ENCODE peak calls at places on chromosomes 16 and 17, in four cellular contexts. G, I, O and B are unnamed samples.

GRCh38 chr16:3182608-3183444 is 5.2 kb upstream of the OR1F1 start:
- DNase-seq in I (peak), O (peak), G (no peak), B (peak)

GRCh38 chr16:84928679-84929420 is 82.5 kb downstream of the ZDHHC7 start:
- DNase-seq in I (no peak), O (no peak), G (no peak), B (peak)

GRCh38 chr16:4358831-4359561 is 7.9 kb upstream of the PAM16 start:
- DNase-seq in O (peak), I (no peak), G (no peak), B (no peak)

GRCh38 chr17:78611636-78612035 is 34.4 kb upstream of the DNAH17 start:
- DNase-seq in G (no peak), I (no peak), O (no peak), B (peak)

GRCh38 chr17:36085710-36086268 is 4.2 kb downstream of the CCL3 start:
- DNase-seq in O (no peak), G (no peak), I (peak), B (peak)

GRCh38 chr17:19330271-19330670 is 32.3 kb downstream of the B9D1 start:
- DNase-seq in O (no peak), I (no peak), G (no peak), B (no peak)

GRCh38 chr16:4805231-4805630 is 2.8 kb upstream of the ROGDI start:
- DNase-seq in I (no peak), O (no peak), G (no peak), B (no peak)

GRCh38 chr16:57178793-57179212 is 7.0 kb downstream of the PSME3IP1 start:
- DNase-seq in G (no peak), I (peak), O (peak), B (no peak)

GRCh38 chr17:50358177-50358576 is 12.3 kb downstream of the XYLT2 start:
- DNase-seq in O (no peak), G (no peak), I (no peak), B (no peak)

GRCh38 chr17:17499402-17500145 is 3.4 kb upstream of the RASD1 start:
- DNase-seq in O (no peak), I (no peak), G (no peak), B (no peak)

GRCh38 chr16:85313541-85314208 is 201.4 kb upstream of the CIBAR2 start:
- DNase-seq in G (no peak), I (peak), O (no peak), B (peak)

GRCh38 chr17:2634361-2634960 is 41.0 kb downstream of the PAFAH1B1 start:
- DNase-seq in G (no peak), I (peak), O (peak), B (peak)

GRCh38 chr16:71499775-71500364 is 10.7 kb upstream of the ZNF19 start:
- DNase-seq in O (peak), I (peak), G (peak), B (peak)

GRCh38 chr16:83682126-83682857 is 125.5 kb upstream of the HSBP1 start:
- DNase-seq in O (no peak), I (no peak), G (no peak), B (peak)

GRCh38 chr17:71024172-71024571 is 854.8 kb downstream of the KCNJ2 start:
- DNase-seq in G (no peak), I (no peak), O (no peak), B (no peak)

GRCh38 chr16:88039591-88039990 is 88.4 kb downstream of the BANP start:
- DNase-seq in G (no peak), O (no peak), I (no peak), B (no peak)

GRCh38 chr17:79627184-79627765 is 16.4 kb upstream of the RBFOX3 start:
- DNase-seq in G (no peak), O (no peak), I (no peak), B (no peak)

GRCh38 chr16:71681360-71681759 is 43.1 kb downstream of the PHLPP2 start:
- DNase-seq in G (no peak), O (no peak), I (no peak), B (no peak)

GRCh38 chr16:14301150-14302030 is 230.3 kb downstream of the MRTFB start:
- DNase-seq in I (peak), O (peak), G (no peak), B (peak)

GRCh38 chr16:23949630-23950290 is 114.0 kb downstream of the PRKCB start:
- DNase-seq in G (no peak), I (no peak), O (no peak), B (no peak)

GRCh38 chr16:3026609-3027487 is 3.0 kb downstream of the THOC6 start:
- DNase-seq in G (no peak), O (no peak), I (no peak), B (no peak)

GRCh38 chr17:68973098-68973929 is 18.1 kb upstream of the ABCA8 start:
- DNase-seq in I (no peak), G (no peak), O (no peak), B (no peak)

GRCh38 chr17:82601447-82602000 is 46.7 kb downstream of the WDR45B start:
- DNase-seq in G (no peak), O (no peak), I (no peak), B (no peak)

GRCh38 chr17:48107137-48108055 is at the start of gene SNX11:
- DNase-seq in G (peak), I (peak), O (peak), B (peak)
- TF ChIP-seq CTCF in G (no peak), I (peak), O (no peak), B (no peak)

GRCh38 chr16:17251496-17251895 is 219.3 kb downstream of the XYLT1 start:
- DNase-seq in I (no peak), O (peak), G (no peak), B (no peak)

GRCh38 chr16:17246577-17246885 is 224.2 kb downstream of the XYLT1 start:
- DNase-seq in G (no peak), I (no peak), O (no peak), B (no peak)

GRCh38 chr16:17257426-17257825 is 213.3 kb downstream of the XYLT1 start:
- DNase-seq in G (no peak), I (no peak), O (no peak), B (no peak)

GRCh38 chr16:17246974-17247718 is 223.6 kb downstream of the XYLT1 start:
- DNase-seq in I (no peak), G (no peak), O (no peak), B (no peak)

DNA sequence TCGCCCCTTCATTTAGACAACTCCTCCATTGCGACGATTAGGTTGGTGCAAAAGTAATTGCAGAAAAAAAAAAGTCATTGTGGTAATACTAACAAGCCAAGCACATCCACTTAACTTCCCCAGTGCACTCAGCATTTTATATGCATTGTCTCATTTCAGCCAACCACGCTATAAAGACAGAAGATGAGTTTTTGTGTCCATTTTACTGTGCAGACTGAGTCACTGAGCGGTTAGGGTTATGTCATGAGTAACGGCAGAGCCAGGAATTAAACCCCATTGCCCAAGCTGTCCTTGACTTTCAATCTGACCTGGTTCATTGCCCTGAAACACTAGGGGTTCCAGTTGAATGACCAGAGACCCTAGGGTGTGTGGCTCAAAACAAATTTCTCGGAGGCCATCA is 218.7 kb downstream of the XYLT1 start:
- DNase-seq in G (no peak), O (no peak), I (no peak), B (peak)
- H3K4me3 ChIP-seq in G (no peak), O (no peak), I (no peak), B (no peak)

GRCh38 chr16:25109643-25110042 is 1.9 kb upstream of the LCMT1 start:
- DNase-seq in G (peak), O (no peak), I (peak), B (peak)

GRCh38 chr16:25108054-25108453 is 3.5 kb upstream of the LCMT1 start:
- DNase-seq in O (peak), G (no peak), I (no peak), B (no peak)

GRCh38 chr16:25107466-25107792 is 4.1 kb upstream of the LCMT1 start:
- DNase-seq in I (no peak), G (no peak), O (no peak), B (no peak)

GRCh38 chr16:25110392-25110947 is 1.1 kb upstream of the LCMT1 start:
- DNase-seq in G (no peak), I (no peak), O (no peak), B (no peak)

DNA sequence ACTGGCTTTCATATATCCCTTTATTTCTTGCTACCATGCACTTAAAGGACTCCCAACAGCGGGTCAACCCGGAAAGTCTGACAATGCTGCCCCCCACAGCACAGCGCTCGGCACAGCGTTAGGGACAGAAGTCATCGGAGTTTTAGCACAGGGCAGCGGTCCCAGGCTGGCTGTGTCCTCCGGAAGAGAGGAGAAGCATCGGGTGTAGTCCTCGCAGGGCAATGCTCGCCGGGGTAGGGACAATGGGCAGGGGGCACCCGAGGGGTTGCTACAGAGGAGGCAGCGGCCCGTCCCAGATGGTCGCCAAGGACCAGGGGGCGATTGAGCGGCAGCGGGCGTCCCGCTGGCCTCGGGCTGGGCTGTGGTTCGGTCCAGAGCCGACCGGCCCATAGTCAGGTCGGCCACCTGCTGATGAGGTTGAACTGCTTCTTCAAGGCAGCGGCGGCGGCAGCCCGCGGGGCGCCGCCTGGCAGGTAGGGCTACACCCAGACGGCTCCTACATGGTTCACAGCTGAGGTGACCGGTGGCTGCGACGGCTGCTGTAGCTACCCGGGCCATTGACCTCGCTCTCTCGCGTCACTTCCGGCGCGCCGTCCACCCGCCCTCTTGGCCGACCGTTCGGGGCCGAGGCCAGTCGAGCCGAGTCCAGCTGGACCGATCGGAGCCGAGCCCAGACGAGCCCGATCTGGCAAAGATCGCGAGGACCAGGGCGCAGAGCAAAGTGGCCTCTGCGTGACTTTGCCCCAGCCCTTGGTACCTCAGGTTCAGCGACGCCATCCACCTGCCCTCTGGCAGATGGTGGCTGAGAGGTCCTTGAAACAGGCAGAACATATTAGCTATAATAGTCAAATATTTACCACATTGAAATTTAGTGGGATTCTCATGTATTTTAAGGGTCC is 4.7 kb upstream of the LCMT1 start:
- DNase-seq in G (peak), I (peak), O (peak), B (peak)
- TF ChIP-seq CTCF in G (no peak), I (peak), O (peak), B (peak)

DNA sequence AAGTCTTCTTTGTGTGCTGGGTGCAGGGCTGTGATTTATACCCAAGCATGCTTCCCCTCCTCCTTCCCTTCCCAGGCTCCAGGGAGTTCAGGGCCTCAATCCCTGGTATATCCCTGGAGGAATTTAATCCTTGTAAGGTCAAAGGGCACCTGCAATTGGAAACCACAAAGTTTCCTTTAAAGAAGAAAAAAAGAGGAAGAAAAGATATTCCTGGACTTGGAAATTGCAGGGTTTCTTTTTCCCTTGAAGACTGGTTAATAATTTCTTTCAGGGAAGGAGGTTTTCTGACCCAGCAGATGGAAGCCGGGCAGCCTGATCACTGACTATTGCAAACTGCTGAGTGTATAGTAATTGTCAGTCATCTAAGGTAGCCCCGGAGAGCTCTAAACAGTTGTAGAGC is 182.3 kb downstream of the AATF start:
- DNase-seq in O (peak), G (peak), I (no peak), B (no peak)
- H3K4me3 ChIP-seq in O (no peak), G (no peak), I (no peak), B (no peak)

GRCh38 chr16:495127-495748 is 32.3 kb upstream of the CAPN15 start:
- DNase-seq in G (no peak), I (peak), O (peak), B (peak)
- TF ChIP-seq CTCF in G (peak), I (peak), O (peak), B (peak)

DNA sequence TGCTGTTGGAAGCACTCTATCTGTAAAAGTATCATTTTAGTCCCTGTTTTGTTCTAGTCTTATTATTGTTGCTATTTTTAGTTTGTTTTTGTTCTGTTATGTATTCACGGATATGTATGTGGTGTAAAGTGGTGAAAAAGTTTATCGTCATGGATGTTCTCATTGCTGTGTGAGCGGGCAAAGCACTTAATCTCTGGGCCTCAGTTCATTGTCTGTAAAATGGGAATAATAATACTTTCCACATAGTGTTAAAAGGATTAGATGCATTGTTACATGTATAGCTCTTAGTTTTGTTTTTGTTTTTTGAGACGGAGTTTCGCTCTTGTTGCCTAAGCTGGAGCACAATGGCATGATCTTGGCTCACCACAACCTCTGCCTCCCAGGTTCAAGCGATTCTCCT is 19.8 kb downstream of the TAOK1 start:
- DNase-seq in G (no peak), I (no peak), O (no peak), B (no peak)
- H3K4me3 ChIP-seq in G (no peak), I (no peak), O (no peak), B (no peak)

GRCh38 chr17:81428945-81429344 is 33.7 kb downstream of the BAHCC1 start:
- DNase-seq in I (no peak), O (no peak), G (no peak), B (no peak)

GRCh38 chr17:81427446-81428120 is 32.3 kb downstream of the BAHCC1 start:
- DNase-seq in G (no peak), I (no peak), O (no peak), B (no peak)

GRCh38 chr17:81428121-81428515 is 32.9 kb downstream of the BAHCC1 start:
- DNase-seq in I (peak), O (no peak), G (no peak), B (peak)

GRCh38 chr17:81429353-81429774 is 34.1 kb downstream of the BAHCC1 start:
- DNase-seq in I (peak), G (no peak), O (no peak), B (peak)

DNA sequence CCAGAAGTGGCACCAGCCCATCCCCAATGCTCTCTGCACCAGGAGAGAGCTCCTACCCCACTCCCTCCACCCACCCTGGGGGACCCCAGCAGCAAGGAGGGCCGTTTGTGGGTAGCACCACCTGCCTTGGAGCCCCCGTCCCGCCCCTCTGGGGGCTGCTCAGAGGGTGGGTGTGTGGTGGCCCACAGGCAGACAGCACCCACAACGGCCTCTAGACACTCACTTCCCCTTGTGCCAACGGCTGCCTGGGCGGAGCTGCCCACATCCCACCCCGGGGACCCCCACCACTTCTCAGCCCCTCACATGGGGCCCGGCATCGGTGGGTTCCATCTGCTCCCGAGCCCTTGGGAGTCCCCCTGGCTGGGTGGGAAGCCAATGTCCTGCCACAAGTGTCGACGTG is 33.3 kb downstream of the BAHCC1 start:
- DNase-seq in G (no peak), O (no peak), I (no peak), B (no peak)
- TF ChIP-seq CTCF in G (no peak), O (no peak), I (no peak), B (no peak)

GRCh38 chr16:31438414-31438813 is 4.2 kb downstream of the ZNF843 start:
- DNase-seq in O (no peak), I (no peak), G (no peak), B (no peak)

GRCh38 chr16:31440511-31441184 is 1.9 kb downstream of the ZNF843 start:
- DNase-seq in O (no peak), G (no peak), I (no peak), B (peak)

GRCh38 chr16:31436221-31437045 is 6.2 kb downstream of the ZNF843 start:
- DNase-seq in I (no peak), O (no peak), G (no peak), B (no peak)

GRCh38 chr16:31439519-31439918 is 3.1 kb downstream of the ZNF843 start:
- DNase-seq in O (no peak), G (no peak), I (no peak), B (no peak)

DNA sequence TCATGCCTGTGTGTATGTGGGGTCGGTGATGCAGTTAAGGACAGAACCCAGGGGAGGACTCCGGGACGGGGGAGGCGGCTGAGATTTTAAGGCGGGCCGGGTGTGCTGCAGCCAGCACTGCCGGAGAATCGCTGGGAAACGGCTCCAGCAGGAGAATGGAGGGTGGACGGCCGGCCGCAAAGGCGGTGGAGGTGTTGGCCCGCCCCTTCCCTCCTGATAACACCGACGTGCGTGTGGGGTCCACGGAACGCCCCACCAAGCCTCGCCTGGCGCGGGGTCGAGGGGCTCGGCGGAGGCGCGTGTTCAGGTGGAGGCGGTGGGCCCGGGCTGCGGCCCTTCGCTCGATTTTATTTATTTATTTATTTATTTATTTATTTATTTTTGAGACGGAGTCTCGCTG is 633 bp downstream of the ZNF843 start:
- DNase-seq in O (no peak), I (no peak), G (no peak), B (no peak)
- H3K4me3 ChIP-seq in O (peak), I (peak), G (peak), B (peak)